ENCODE peak calls at places on chromosomes 6 and 20, in nine cellular contexts. One of them, this sample, is unnamed.

GRCh38 chr6:106114492-106114891 is 28.4 kb downstream of the PRDM1 start:
- DNase-seq in upper lobe of right lung: no peak
- DNase-seq in IMR-90: no peak
- DNase-seq in heart right ventricle: no peak
- DNase-seq in GM23338: no peak
- DNase-seq in lower lobe of right lung: no peak
- DNase-seq in A549: no peak
- DNase-seq in heart left ventricle: no peak
- DNase-seq in SK-N-SH: no peak
- DNase-seq in this sample: no peak

GRCh38 chr20:50221501-50222323 is 31.1 kb downstream of the CEBPB start:
- DNase-seq in IMR-90: peak; percentile 17
- DNase-seq in SK-N-SH: no peak
- DNase-seq in heart right ventricle: no peak
- DNase-seq in upper lobe of right lung: no peak
- DNase-seq in lower lobe of right lung: peak; percentile 74
- DNase-seq in heart left ventricle: no peak
- DNase-seq in A549: no peak
- DNase-seq in GM23338: no peak
- DNase-seq in this sample: no peak

GRCh38 chr6:3390698-3391097 is 66.2 kb downstream of the SLC22A23 start:
- DNase-seq in upper lobe of right lung: no peak
- DNase-seq in lower lobe of right lung: no peak
- DNase-seq in GM23338: no peak
- DNase-seq in SK-N-SH: no peak
- DNase-seq in IMR-90: peak; percentile 69
- DNase-seq in A549: peak; percentile 12
- DNase-seq in heart right ventricle: peak; percentile 56
- DNase-seq in heart left ventricle: no peak
- DNase-seq in this sample: peak; percentile 92

GRCh38 chr6:87099472-87099871 is 4.6 kb upstream of the CGA start:
- DNase-seq in GM23338: no peak
- DNase-seq in heart left ventricle: no peak
- DNase-seq in SK-N-SH: no peak
- DNase-seq in A549: no peak
- DNase-seq in upper lobe of right lung: no peak
- DNase-seq in IMR-90: no peak
- DNase-seq in heart right ventricle: no peak
- DNase-seq in lower lobe of right lung: no peak
- DNase-seq in this sample: no peak

GRCh38 chr20:39813190-39813829 is 851.2 kb downstream of the DHX35 start:
- DNase-seq in GM23338: no peak
- DNase-seq in heart right ventricle: no peak
- DNase-seq in upper lobe of right lung: no peak
- DNase-seq in SK-N-SH: no peak
- DNase-seq in heart left ventricle: no peak
- DNase-seq in lower lobe of right lung: no peak
- DNase-seq in IMR-90: no peak
- DNase-seq in A549: no peak
- DNase-seq in this sample: no peak

GRCh38 chr6:89268776-89269175 is 46.3 kb downstream of the GABRR2 start:
- DNase-seq in SK-N-SH: no peak
- DNase-seq in A549: no peak
- DNase-seq in upper lobe of right lung: no peak
- DNase-seq in heart right ventricle: no peak
- DNase-seq in GM23338: no peak
- DNase-seq in IMR-90: no peak
- DNase-seq in lower lobe of right lung: no peak
- DNase-seq in heart left ventricle: no peak
- DNase-seq in this sample: no peak

GRCh38 chr20:62219992-62220665 is at the start of gene HRH3:
- DNase-seq in heart left ventricle: no peak
- DNase-seq in upper lobe of right lung: no peak
- DNase-seq in lower lobe of right lung: no peak
- DNase-seq in A549: no peak
- DNase-seq in IMR-90: no peak
- DNase-seq in heart right ventricle: peak; percentile 52
- DNase-seq in SK-N-SH: peak; percentile 97
- DNase-seq in GM23338: peak; percentile 78
- DNase-seq in this sample: no peak

GRCh38 chr6:111589366-111589765 is 16.3 kb downstream of the TRAF3IP2 start:
- DNase-seq in heart right ventricle: no peak
- DNase-seq in lower lobe of right lung: no peak
- DNase-seq in GM23338: no peak
- DNase-seq in SK-N-SH: no peak
- DNase-seq in A549: peak; percentile 83
- DNase-seq in heart left ventricle: no peak
- DNase-seq in upper lobe of right lung: no peak
- DNase-seq in IMR-90: peak; percentile 83
- DNase-seq in this sample: peak; percentile 78

GRCh38 chr6:15389759-15390723 is 144.2 kb downstream of the JARID2 start:
- DNase-seq in lower lobe of right lung: no peak
- DNase-seq in SK-N-SH: peak; percentile 75
- DNase-seq in heart left ventricle: no peak
- DNase-seq in upper lobe of right lung: no peak
- DNase-seq in A549: peak; percentile 32
- DNase-seq in GM23338: peak; percentile 80
- DNase-seq in IMR-90: peak; percentile 66
- DNase-seq in heart right ventricle: no peak
- DNase-seq in this sample: no peak

GRCh38 chr20:41627611-41628244 is 9.6 kb upstream of the CHD6 start:
- DNase-seq in upper lobe of right lung: no peak
- DNase-seq in GM23338: no peak
- DNase-seq in A549: no peak
- DNase-seq in SK-N-SH: no peak
- DNase-seq in heart left ventricle: no peak
- DNase-seq in lower lobe of right lung: no peak
- DNase-seq in heart right ventricle: no peak
- DNase-seq in IMR-90: no peak
- DNase-seq in this sample: no peak

GRCh38 chr20:48051810-48052491 is 266.7 kb upstream of the SULF2 start:
- DNase-seq in upper lobe of right lung: no peak
- DNase-seq in IMR-90: peak; percentile 45
- DNase-seq in GM23338: peak; percentile 6
- DNase-seq in lower lobe of right lung: no peak
- DNase-seq in A549: no peak
- DNase-seq in heart left ventricle: no peak
- DNase-seq in SK-N-SH: peak; percentile 69
- DNase-seq in heart right ventricle: no peak
- DNase-seq in this sample: peak; percentile 89

GRCh38 chr6:24704468-24704867 is 14.5 kb downstream of the C6orf62 start:
- DNase-seq in IMR-90: no peak
- DNase-seq in upper lobe of right lung: no peak
- DNase-seq in lower lobe of right lung: no peak
- DNase-seq in GM23338: no peak
- DNase-seq in heart left ventricle: no peak
- DNase-seq in heart right ventricle: no peak
- DNase-seq in SK-N-SH: no peak
- DNase-seq in A549: no peak
- DNase-seq in this sample: no peak

GRCh38 chr6:111606620-111607115 is 990 bp upstream of the TRAF3IP2 start:
- DNase-seq in upper lobe of right lung: no peak
- DNase-seq in IMR-90: no peak
- DNase-seq in lower lobe of right lung: no peak
- DNase-seq in heart right ventricle: no peak
- DNase-seq in SK-N-SH: no peak
- DNase-seq in A549: no peak
- DNase-seq in GM23338: no peak
- DNase-seq in heart left ventricle: no peak
- DNase-seq in this sample: no peak

GRCh38 chr20:8909596-8909995 is 159.3 kb upstream of the PLCB4 start:
- DNase-seq in heart left ventricle: no peak
- DNase-seq in A549: no peak
- DNase-seq in lower lobe of right lung: no peak
- DNase-seq in GM23338: no peak
- DNase-seq in IMR-90: peak; percentile 15
- DNase-seq in upper lobe of right lung: no peak
- DNase-seq in heart right ventricle: no peak
- DNase-seq in SK-N-SH: no peak
- DNase-seq in this sample: peak; percentile 11

GRCh38 chr6:12576389-12576788 is 140.2 kb upstream of the PHACTR1 start:
- DNase-seq in GM23338: no peak
- DNase-seq in heart right ventricle: no peak
- DNase-seq in upper lobe of right lung: no peak
- DNase-seq in heart left ventricle: no peak
- DNase-seq in SK-N-SH: no peak
- DNase-seq in IMR-90: peak; percentile 58
- DNase-seq in lower lobe of right lung: no peak
- DNase-seq in A549: no peak
- DNase-seq in this sample: peak; percentile 85

GRCh38 chr20:10739575-10739974 is 65.8 kb upstream of the JAG1 start:
- DNase-seq in GM23338: no peak
- DNase-seq in SK-N-SH: no peak
- DNase-seq in heart left ventricle: no peak
- DNase-seq in lower lobe of right lung: no peak
- DNase-seq in heart right ventricle: no peak
- DNase-seq in upper lobe of right lung: no peak
- DNase-seq in IMR-90: no peak
- DNase-seq in A549: no peak
- DNase-seq in this sample: peak; percentile 85

GRCh38 chr6:37985355-37985754 is 165.8 kb downstream of the ZFAND3 start:
- DNase-seq in heart left ventricle: no peak
- DNase-seq in heart right ventricle: no peak
- DNase-seq in upper lobe of right lung: no peak
- DNase-seq in A549: no peak
- DNase-seq in IMR-90: no peak
- DNase-seq in SK-N-SH: no peak
- DNase-seq in lower lobe of right lung: no peak
- DNase-seq in GM23338: no peak
- DNase-seq in this sample: no peak

GRCh38 chr20:50704514-50704913 is 13.2 kb upstream of the RIPOR3 start:
- DNase-seq in heart right ventricle: no peak
- DNase-seq in IMR-90: no peak
- DNase-seq in GM23338: peak; percentile 60
- DNase-seq in upper lobe of right lung: no peak
- DNase-seq in heart left ventricle: no peak
- DNase-seq in A549: no peak
- DNase-seq in lower lobe of right lung: no peak
- DNase-seq in SK-N-SH: no peak
- DNase-seq in this sample: no peak

GRCh38 chr6:33413601-33414120 is 2.8 kb downstream of the PHF1 start:
- DNase-seq in upper lobe of right lung: no peak
- DNase-seq in lower lobe of right lung: no peak
- DNase-seq in IMR-90: no peak
- DNase-seq in A549: no peak
- DNase-seq in heart right ventricle: no peak
- DNase-seq in SK-N-SH: no peak
- DNase-seq in heart left ventricle: no peak
- DNase-seq in GM23338: no peak
- DNase-seq in this sample: no peak
- H3K4me1 ChIP-seq in upper lobe of right lung: peaks cover 42% of the 10 kb centered on the region
- H3K4me1 ChIP-seq in lower lobe of right lung: peaks cover 50% of the 10 kb centered on the region
- H3K4me1 ChIP-seq in IMR-90: peaks cover 11% of the 10 kb centered on the region
- H3K4me1 ChIP-seq in A549: peaks cover 36% of the 10 kb centered on the region
- H3K4me1 ChIP-seq in heart right ventricle: peaks cover 23% of the 10 kb centered on the region
- H3K4me1 ChIP-seq in SK-N-SH: peaks cover 11% of the 10 kb centered on the region
- H3K4me1 ChIP-seq in heart left ventricle: peaks cover 42% of the 10 kb centered on the region
- H3K4me1 ChIP-seq in GM23338: peaks cover 39% of the 10 kb centered on the region
- H3K4me1 ChIP-seq in this sample: peaks cover 3% of the 10 kb centered on the region

DNA sequence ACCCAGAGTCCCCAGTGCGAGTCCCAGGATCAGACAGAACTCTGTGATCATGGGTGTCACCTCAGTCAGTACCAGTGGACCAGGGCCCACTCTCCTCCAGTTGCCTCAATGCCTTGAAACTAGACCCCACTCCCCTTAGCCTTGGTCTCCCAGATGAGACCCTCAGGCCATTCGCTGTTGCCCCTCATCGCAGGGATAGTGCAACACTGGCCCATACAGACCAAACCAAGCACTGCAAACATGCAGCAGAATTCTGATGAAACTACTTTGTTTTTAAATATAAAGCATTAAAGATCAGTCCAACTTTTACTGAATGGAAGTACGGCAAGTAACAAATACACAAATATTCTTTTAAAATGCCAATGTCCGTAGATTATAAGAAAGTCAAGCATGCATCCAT is 101.2 kb upstream of the NT5E start:
- DNase-seq in heart left ventricle: no peak
- DNase-seq in lower lobe of right lung: no peak
- DNase-seq in upper lobe of right lung: no peak
- DNase-seq in IMR-90: no peak
- DNase-seq in A549: no peak
- DNase-seq in SK-N-SH: no peak
- DNase-seq in heart right ventricle: no peak
- DNase-seq in GM23338: no peak
- DNase-seq in this sample: no peak
- TF ChIP-seq CTCF in heart left ventricle: no peak
- TF ChIP-seq CTCF in lower lobe of right lung: no peak
- TF ChIP-seq CTCF in upper lobe of right lung: no peak
- TF ChIP-seq CTCF in IMR-90: no peak
- TF ChIP-seq CTCF in A549: no peak
- TF ChIP-seq CTCF in SK-N-SH: no peak
- TF ChIP-seq CTCF in heart right ventricle: peak; percentile 49
- TF ChIP-seq CTCF in GM23338: no peak
- TF ChIP-seq CTCF in this sample: no peak

GRCh38 chr6:136775548-136775947 is 16.7 kb downstream of the MAP3K5 start:
- DNase-seq in lower lobe of right lung: no peak
- DNase-seq in SK-N-SH: no peak
- DNase-seq in heart right ventricle: no peak
- DNase-seq in GM23338: no peak
- DNase-seq in A549: no peak
- DNase-seq in upper lobe of right lung: no peak
- DNase-seq in IMR-90: no peak
- DNase-seq in heart left ventricle: no peak
- DNase-seq in this sample: no peak
- H3K27ac ChIP-seq in lower lobe of right lung: peak overlapping the region; percentile 32
- H3K27ac ChIP-seq in SK-N-SH: no peak overlapping the region
- H3K27ac ChIP-seq in heart right ventricle: no peak overlapping the region
- H3K27ac ChIP-seq in GM23338: no peak overlapping the region
- H3K27ac ChIP-seq in A549: peak overlapping the region; percentile 35
- H3K27ac ChIP-seq in upper lobe of right lung: no peak overlapping the region
- H3K27ac ChIP-seq in IMR-90: no peak overlapping the region
- H3K27ac ChIP-seq in heart left ventricle: no peak overlapping the region
- H3K27ac ChIP-seq in this sample: no peak overlapping the region

GRCh38 chr6:142941018-142941417 is 4.0 kb downstream of the HIVEP2 start:
- DNase-seq in SK-N-SH: no peak
- DNase-seq in heart right ventricle: no peak
- DNase-seq in lower lobe of right lung: no peak
- DNase-seq in upper lobe of right lung: no peak
- DNase-seq in GM23338: no peak
- DNase-seq in A549: no peak
- DNase-seq in IMR-90: no peak
- DNase-seq in heart left ventricle: no peak
- DNase-seq in this sample: no peak

GRCh38 chr6:142938510-142938909 is 6.5 kb downstream of the HIVEP2 start:
- DNase-seq in A549: no peak
- DNase-seq in GM23338: no peak
- DNase-seq in IMR-90: no peak
- DNase-seq in SK-N-SH: no peak
- DNase-seq in lower lobe of right lung: no peak
- DNase-seq in heart right ventricle: no peak
- DNase-seq in heart left ventricle: no peak
- DNase-seq in upper lobe of right lung: no peak
- DNase-seq in this sample: no peak

GRCh38 chr6:142942805-142943227 is 2.2 kb downstream of the HIVEP2 start:
- DNase-seq in A549: peak; percentile 46
- DNase-seq in heart right ventricle: no peak
- DNase-seq in SK-N-SH: peak; percentile 36
- DNase-seq in heart left ventricle: no peak
- DNase-seq in IMR-90: peak; percentile 54
- DNase-seq in upper lobe of right lung: no peak
- DNase-seq in GM23338: no peak
- DNase-seq in lower lobe of right lung: no peak
- DNase-seq in this sample: no peak

GRCh38 chr6:142942238-142942637 is 2.7 kb downstream of the HIVEP2 start:
- DNase-seq in heart left ventricle: no peak
- DNase-seq in IMR-90: no peak
- DNase-seq in upper lobe of right lung: no peak
- DNase-seq in lower lobe of right lung: no peak
- DNase-seq in A549: no peak
- DNase-seq in GM23338: no peak
- DNase-seq in heart right ventricle: no peak
- DNase-seq in SK-N-SH: no peak
- DNase-seq in this sample: no peak

GRCh38 chr6:142940487-142940886 is 4.5 kb downstream of the HIVEP2 start:
- DNase-seq in heart right ventricle: no peak
- DNase-seq in IMR-90: peak; percentile 73
- DNase-seq in GM23338: no peak
- DNase-seq in lower lobe of right lung: no peak
- DNase-seq in A549: no peak
- DNase-seq in upper lobe of right lung: no peak
- DNase-seq in heart left ventricle: no peak
- DNase-seq in SK-N-SH: no peak
- DNase-seq in this sample: no peak
- H3K4me1 ChIP-seq in heart right ventricle: peaks cover 15% of the 10 kb centered on the region
- H3K4me1 ChIP-seq in IMR-90: peaks cover 8% of the 10 kb centered on the region
- H3K4me1 ChIP-seq in GM23338: peaks cover 10% of the 10 kb centered on the region
- H3K4me1 ChIP-seq in lower lobe of right lung: peaks cover 15% of the 10 kb centered on the region
- H3K4me1 ChIP-seq in A549: peaks cover 18% of the 10 kb centered on the region
- H3K4me1 ChIP-seq in upper lobe of right lung: peaks cover 23% of the 10 kb centered on the region
- H3K4me1 ChIP-seq in heart left ventricle: peaks cover 42% of the 10 kb centered on the region
- H3K4me1 ChIP-seq in SK-N-SH: peaks cover 9% of the 10 kb centered on the region
- H3K4me1 ChIP-seq in this sample: peaks cover 25% of the 10 kb centered on the region

This sample was measured in foreskin keratinocyte.